ENCODE peak calls at places on chromosomes 12 and 14, in four cellular contexts. One of them, this sample, is unnamed.

GRCh38 chr14:50717826-50718225 is 49.7 kb upstream of the SAV1 start:
- DNase-seq in AG04450: no peak
- DNase-seq in neural progenitor cell: no peak
- DNase-seq in psoas muscle: no peak
- DNase-seq in this sample: no peak

GRCh38 chr14:45212231-45212630 is 40.8 kb downstream of the MIS18BP1 start:
- DNase-seq in psoas muscle: no peak
- DNase-seq in AG04450: no peak
- DNase-seq in neural progenitor cell: no peak
- DNase-seq in this sample: no peak

GRCh38 chr12:68489273-68489672 is 121.4 kb upstream of the RAP1B start:
- DNase-seq in AG04450: no peak
- DNase-seq in psoas muscle: no peak
- DNase-seq in neural progenitor cell: no peak
- DNase-seq in this sample: no peak

GRCh38 chr12:119153477-119154434 is 25.0 kb upstream of the HSPB8 start:
- DNase-seq in AG04450: no peak
- DNase-seq in psoas muscle: peak; percentile 68
- DNase-seq in neural progenitor cell: peak; percentile 98
- DNase-seq in this sample: peak; percentile 67

GRCh38 chr12:54692353-54692752 is 44.2 kb upstream of the DCD start:
- DNase-seq in AG04450: no peak
- DNase-seq in psoas muscle: no peak
- DNase-seq in neural progenitor cell: no peak
- DNase-seq in this sample: no peak

GRCh38 chr12:80239867-80240266 is 140.5 kb downstream of the OTOGL start:
- DNase-seq in AG04450: no peak
- DNase-seq in psoas muscle: no peak
- DNase-seq in neural progenitor cell: no peak
- DNase-seq in this sample: no peak

GRCh38 chr12:53065975-53066593 is 13.1 kb downstream of the SPRYD3 start:
- DNase-seq in neural progenitor cell: peak; percentile 88
- DNase-seq in psoas muscle: peak; percentile 82
- DNase-seq in AG04450: no peak
- DNase-seq in this sample: peak; percentile 86

GRCh38 chr14:88505621-88506020 is 49.2 kb downstream of the PTPN21 start:
- DNase-seq in psoas muscle: no peak
- DNase-seq in AG04450: no peak
- DNase-seq in neural progenitor cell: no peak
- DNase-seq in this sample: no peak

GRCh38 chr12:53613821-53614220 is 12.4 kb downstream of the ATF7 start:
- DNase-seq in neural progenitor cell: no peak
- DNase-seq in AG04450: no peak
- DNase-seq in psoas muscle: no peak
- DNase-seq in this sample: no peak

GRCh38 chr14:99955826-99956455 is 109.3 kb upstream of the EVL start:
- DNase-seq in AG04450: no peak
- DNase-seq in psoas muscle: no peak
- DNase-seq in neural progenitor cell: no peak
- DNase-seq in this sample: no peak

DNA sequence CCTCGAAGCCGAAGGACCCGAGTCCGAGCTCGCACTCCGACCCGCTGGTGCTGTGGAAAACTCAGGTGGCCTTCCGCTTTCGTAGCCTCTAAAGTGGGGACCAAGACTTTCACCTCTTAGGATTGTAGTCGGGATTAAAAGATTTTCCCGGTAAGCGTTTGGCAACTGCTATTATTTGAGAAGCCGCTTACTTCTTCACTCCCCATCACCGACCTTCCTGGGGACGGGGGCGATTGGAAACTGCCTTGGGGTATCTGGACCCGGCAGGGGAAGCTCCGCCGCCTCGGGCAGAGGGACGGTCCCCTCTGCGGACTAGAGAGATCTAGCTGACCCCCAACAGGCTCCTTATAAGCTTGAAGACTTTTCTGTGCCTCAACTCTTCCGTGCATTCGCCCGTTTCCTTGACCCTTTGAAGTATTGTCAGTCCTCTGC is 656 bp downstream of the TRAFD1 start:
- DNase-seq in neural progenitor cell: peak; percentile 35
- DNase-seq in AG04450: no peak
- DNase-seq in psoas muscle: no peak
- DNase-seq in this sample: no peak
- H3K27ac ChIP-seq in neural progenitor cell: no peak overlapping the region
- H3K27ac ChIP-seq in AG04450: peak overlapping the region; percentile 80
- H3K27ac ChIP-seq in psoas muscle: peak overlapping the region; percentile 95
- H3K27ac ChIP-seq in this sample: peak overlapping the region; percentile 96

DNA sequence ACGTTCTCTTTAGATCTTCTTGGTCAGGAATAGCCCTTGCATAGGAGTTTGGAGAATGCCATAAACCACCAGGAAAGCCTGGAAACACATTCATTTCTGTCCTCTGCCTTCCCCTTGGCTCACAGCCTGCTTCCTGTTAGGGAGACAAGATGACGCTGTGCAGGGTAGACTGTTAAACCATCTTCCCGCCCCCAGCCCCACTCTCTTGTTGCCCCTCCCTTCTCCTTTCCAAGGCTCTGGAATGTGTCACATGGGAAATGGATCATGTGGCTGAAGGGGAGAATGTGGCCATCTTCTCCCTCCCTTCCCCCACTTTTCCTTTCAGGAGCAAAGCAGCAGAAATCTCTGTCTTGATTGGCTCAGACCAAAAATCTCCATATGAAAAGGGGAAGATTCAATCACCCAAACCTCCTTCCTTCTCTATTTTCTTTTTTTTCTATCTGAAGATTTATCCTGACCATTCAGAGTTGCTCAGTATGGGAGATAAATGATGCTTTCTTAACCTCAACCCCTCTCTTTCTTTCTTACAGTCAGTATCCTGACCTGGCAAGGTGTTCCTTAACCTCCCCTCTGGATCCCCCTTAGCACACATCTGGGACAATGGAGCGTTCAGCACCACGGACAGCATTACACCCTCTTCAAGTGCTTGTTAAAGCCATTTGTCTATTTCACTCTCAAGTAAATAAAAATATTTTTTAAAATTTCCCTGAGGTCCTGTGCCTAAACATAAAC is 11.4 kb downstream of the GPR19 start:
- DNase-seq in psoas muscle: peak; percentile 35
- DNase-seq in neural progenitor cell: peak; percentile 97
- DNase-seq in AG04450: no peak
- DNase-seq in this sample: no peak
- H3K27ac ChIP-seq in psoas muscle: no peak overlapping the region
- H3K27ac ChIP-seq in neural progenitor cell: peak overlapping the region; percentile 95
- H3K27ac ChIP-seq in AG04450: no peak overlapping the region
- H3K27ac ChIP-seq in this sample: no peak overlapping the region

GRCh38 chr12:106093246-106093645 is 45.5 kb downstream of the NUAK1 start:
- DNase-seq in neural progenitor cell: no peak
- DNase-seq in psoas muscle: no peak
- DNase-seq in AG04450: no peak
- DNase-seq in this sample: no peak

GRCh38 chr12:106089935-106090334 is 48.8 kb downstream of the NUAK1 start:
- DNase-seq in neural progenitor cell: no peak
- DNase-seq in AG04450: no peak
- DNase-seq in psoas muscle: peak; percentile 48
- DNase-seq in this sample: no peak

GRCh38 chr12:106090586-106091411 is 48.0 kb downstream of the NUAK1 start:
- DNase-seq in psoas muscle: peak; percentile 59
- DNase-seq in AG04450: no peak
- DNase-seq in neural progenitor cell: no peak
- DNase-seq in this sample: peak; percentile 77

GRCh38 chr12:106094304-106094703 is 44.5 kb downstream of the NUAK1 start:
- DNase-seq in psoas muscle: no peak
- DNase-seq in AG04450: no peak
- DNase-seq in neural progenitor cell: no peak
- DNase-seq in this sample: no peak

GRCh38 chr12:106091421-106091820 is 47.3 kb downstream of the NUAK1 start:
- DNase-seq in psoas muscle: no peak
- DNase-seq in AG04450: no peak
- DNase-seq in neural progenitor cell: no peak
- DNase-seq in this sample: no peak
- H3K27ac ChIP-seq in psoas muscle: peak overlapping the region; percentile 82
- H3K27ac ChIP-seq in AG04450: peak overlapping the region; percentile 71
- H3K27ac ChIP-seq in neural progenitor cell: no peak overlapping the region
- H3K27ac ChIP-seq in this sample: peak overlapping the region; percentile 87

GRCh38 chr12:101612162-101612916 is 17.6 kb downstream of the MYBPC1 start:
- DNase-seq in neural progenitor cell: no peak
- DNase-seq in psoas muscle: peak; percentile 25
- DNase-seq in AG04450: no peak
- DNase-seq in this sample: no peak

GRCh38 chr12:101619868-101620761 is 25.3 kb downstream of the MYBPC1 start:
- DNase-seq in psoas muscle: no peak
- DNase-seq in neural progenitor cell: no peak
- DNase-seq in AG04450: no peak
- DNase-seq in this sample: no peak

GRCh38 chr12:101620762-101621133 is 26.0 kb downstream of the MYBPC1 start:
- DNase-seq in AG04450: no peak
- DNase-seq in psoas muscle: no peak
- DNase-seq in neural progenitor cell: no peak
- DNase-seq in this sample: no peak

GRCh38 chr12:101619026-101619827 is 24.5 kb downstream of the MYBPC1 start:
- DNase-seq in neural progenitor cell: no peak
- DNase-seq in psoas muscle: no peak
- DNase-seq in AG04450: no peak
- DNase-seq in this sample: no peak

GRCh38 chr12:101616027-101616494 is 21.3 kb downstream of the MYBPC1 start:
- DNase-seq in neural progenitor cell: no peak
- DNase-seq in AG04450: no peak
- DNase-seq in psoas muscle: no peak
- DNase-seq in this sample: no peak
- H3K27ac ChIP-seq in neural progenitor cell: no peak overlapping the region
- H3K27ac ChIP-seq in AG04450: no peak overlapping the region
- H3K27ac ChIP-seq in psoas muscle: peak overlapping the region; percentile 88
- H3K27ac ChIP-seq in this sample: no peak overlapping the region

GRCh38 chr12:43848786-43849185 is 12.9 kb downstream of the TMEM117 start:
- DNase-seq in AG04450: no peak
- DNase-seq in neural progenitor cell: no peak
- DNase-seq in psoas muscle: no peak
- DNase-seq in this sample: no peak

GRCh38 chr12:43842259-43842658 is 6.4 kb downstream of the TMEM117 start:
- DNase-seq in AG04450: no peak
- DNase-seq in neural progenitor cell: no peak
- DNase-seq in psoas muscle: no peak
- DNase-seq in this sample: no peak

GRCh38 chr12:43852744-43853143 is 16.9 kb downstream of the TMEM117 start:
- DNase-seq in AG04450: no peak
- DNase-seq in psoas muscle: no peak
- DNase-seq in neural progenitor cell: no peak
- DNase-seq in this sample: no peak

GRCh38 chr12:43847427-43847826 is 11.5 kb downstream of the TMEM117 start:
- DNase-seq in AG04450: no peak
- DNase-seq in psoas muscle: no peak
- DNase-seq in neural progenitor cell: no peak
- DNase-seq in this sample: no peak
- H3K27ac ChIP-seq in AG04450: no peak overlapping the region
- H3K27ac ChIP-seq in psoas muscle: no peak overlapping the region
- H3K27ac ChIP-seq in neural progenitor cell: no peak overlapping the region
- H3K27ac ChIP-seq in this sample: no peak overlapping the region

GRCh38 chr12:116734156-116734768 is 3.6 kb downstream of the SPRING1 start:
- DNase-seq in AG04450: no peak
- DNase-seq in neural progenitor cell: no peak
- DNase-seq in psoas muscle: no peak
- DNase-seq in this sample: no peak
- H3K27ac ChIP-seq in AG04450: no peak overlapping the region
- H3K27ac ChIP-seq in neural progenitor cell: no peak overlapping the region
- H3K27ac ChIP-seq in psoas muscle: no peak overlapping the region
- H3K27ac ChIP-seq in this sample: no peak overlapping the region

GRCh38 chr12:96812153-96812552 is 94.9 kb upstream of the NEDD1 start:
- DNase-seq in AG04450: no peak
- DNase-seq in neural progenitor cell: no peak
- DNase-seq in psoas muscle: no peak
- DNase-seq in this sample: no peak

GRCh38 chr12:96811083-96811482 is 96.0 kb upstream of the NEDD1 start:
- DNase-seq in AG04450: peak; percentile 51
- DNase-seq in psoas muscle: no peak
- DNase-seq in neural progenitor cell: no peak
- DNase-seq in this sample: no peak

GRCh38 chr12:96810057-96810456 is 97.0 kb upstream of the NEDD1 start:
- DNase-seq in AG04450: no peak
- DNase-seq in neural progenitor cell: peak; percentile 30
- DNase-seq in psoas muscle: no peak
- DNase-seq in this sample: no peak

GRCh38 chr12:96809522-96809921 is 97.5 kb upstream of the NEDD1 start:
- DNase-seq in AG04450: no peak
- DNase-seq in psoas muscle: no peak
- DNase-seq in neural progenitor cell: no peak
- DNase-seq in this sample: no peak

DNA sequence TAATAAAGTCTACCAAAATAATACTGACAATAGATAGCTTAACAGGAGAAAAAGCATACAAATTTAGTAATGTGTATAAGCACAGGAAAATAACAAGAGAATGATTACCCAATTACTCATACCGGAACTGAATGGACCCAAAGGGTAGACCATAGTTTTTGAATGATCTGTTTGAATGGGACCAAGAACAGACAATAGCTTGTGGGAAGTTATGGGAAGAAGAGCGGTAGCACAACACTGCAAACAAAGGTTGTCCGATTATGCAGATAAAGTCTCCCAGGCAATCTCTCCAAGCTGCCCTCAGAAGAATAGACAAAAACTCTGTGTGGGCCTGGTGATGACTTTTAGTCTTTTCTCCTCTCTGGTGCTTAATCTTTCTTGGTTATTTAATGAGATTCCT is 96.6 kb upstream of the NEDD1 start:
- DNase-seq in psoas muscle: no peak
- DNase-seq in AG04450: no peak
- DNase-seq in neural progenitor cell: peak; percentile 54
- DNase-seq in this sample: no peak
- H3K27ac ChIP-seq in psoas muscle: no peak overlapping the region
- H3K27ac ChIP-seq in AG04450: no peak overlapping the region
- H3K27ac ChIP-seq in neural progenitor cell: peak overlapping the region; percentile 91
- H3K27ac ChIP-seq in this sample: no peak overlapping the region

This sample was measured in heart right ventricle.